ENCODE peak calls at places on chromosomes 2 and 18, in ten cellular contexts. N is stimulated activated CD8-positive, alpha-beta memory T cell treated with anti-CD3 and anti-CD28 coated beads, Interleukin-7, amount 100 ng/mL, for 24 hours; M is activated CD8-positive, alpha-beta memory T cell treated with anti-CD3 and anti-CD28 coated beads, Interleukin-2, amount 50 U/mL, for 4 hours; G is ascending aorta; E is astrocyte of the spinal cord; Q is esophagus squamous epithelium; K is fibroblast of pulmonary artery; Z is body of pancreas; P is WTC11; C is activated CD4-positive, CD25-positive, alpha-beta regulatory T cell. O is an unnamed sample.

GRCh38 chr18:6486313-6486712 is 71.6 kb upstream of the L3MBTL4 start:
- DNase-seq in Q (no peak), Z (no peak), G (no peak), K (no peak), N (no peak), E (no peak), P (no peak), C (no peak), M (no peak), O (no peak)

GRCh38 chr2:1808921-1809551 is 64.7 kb upstream of the PXDN start:
- DNase-seq in C (no peak), N (no peak), Z (no peak), Q (no peak), G (no peak), K (no peak), P (no peak), E (no peak), M (no peak), O (no peak)

GRCh38 chr2:24285484-24286152 is 74.7 kb downstream of the ITSN2 start:
- DNase-seq in G (no peak), P (no peak), Z (no peak), Q (no peak), K (no peak), C (no peak), N (no peak), E (no peak), M (no peak), O (no peak)

GRCh38 chr2:112980537-112980936 is 2.7 kb downstream of the IL36G start:
- DNase-seq in Z (no peak), C (no peak), M (no peak), E (no peak), K (no peak), G (no peak), N (no peak), Q (no peak), P (no peak), O (no peak)

GRCh38 chr18:39274535-39274934 is 1708.9 kb upstream of the CELF4 start:
- DNase-seq in E (peak; percentile 37), K (peak; percentile 64), M (no peak), Q (no peak), Z (no peak), P (no peak), N (no peak), C (no peak), G (no peak), O (no peak)

GRCh38 chr2:236600892-236601291 is 31.3 kb downstream of the ACKR3 start:
- DNase-seq in K (no peak), G (no peak), Q (no peak), M (no peak), E (no peak), Z (no peak), C (no peak), N (no peak), P (no peak), O (no peak)

GRCh38 chr2:237449193-237449797 is 35.3 kb upstream of the COL6A3 start:
- DNase-seq in Z (peak; percentile 44), C (no peak), M (no peak), P (no peak), K (peak; percentile 68), Q (no peak), G (peak; percentile 67), N (no peak), E (no peak), O (no peak)

GRCh38 chr2:70851704-70852103 is 16.1 kb upstream of the CD207 start:
- DNase-seq in N (no peak), K (peak; percentile 18), C (no peak), Z (no peak), Q (no peak), M (no peak), P (no peak), G (no peak), E (no peak), O (no peak)

GRCh38 chr2:231604101-231604684 is 11.5 kb downstream of the TEX44 start:
- DNase-seq in N (no peak), P (peak; percentile 66), G (no peak), Z (peak; percentile 63), M (no peak), Q (no peak), K (no peak), E (no peak), C (no peak), O (peak; percentile 71)

GRCh38 chr2:177313162-177313781 is 48.7 kb upstream of the NFE2L2 start:
- DNase-seq in Q (no peak), G (no peak), E (no peak), Z (no peak), M (no peak), C (no peak), P (no peak), N (no peak), K (no peak), O (no peak)

GRCh38 chr2:179460530-179460929 is 195.9 kb upstream of the SESTD1 start:
- DNase-seq in N (no peak), M (no peak), K (peak; percentile 95), Q (no peak), E (peak; percentile 95), Z (no peak), G (no peak), P (no peak), C (no peak), O (peak; percentile 54)

GRCh38 chr2:11027195-11027594 is 115.5 kb downstream of the KCNF1 start:
- DNase-seq in P (no peak), K (no peak), Z (no peak), M (no peak), Q (no peak), G (no peak), N (no peak), E (no peak), C (no peak), O (no peak)

GRCh38 chr2:240319855-240320560 is 115.5 kb upstream of the GPC1 start:
- DNase-seq in E (peak; percentile 94), Q (no peak), Z (no peak), N (no peak), K (peak; percentile 94), P (no peak), M (no peak), G (no peak), C (no peak), O (no peak)

GRCh38 chr18:2554671-2555070 is 16.6 kb downstream of the METTL4 start:
- DNase-seq in C (no peak), G (no peak), N (no peak), Z (no peak), K (no peak), P (no peak), M (no peak), Q (no peak), E (no peak), O (no peak)

GRCh38 chr18:25678226-25678625 is 326.3 kb upstream of the ZNF521 start:
- DNase-seq in Q (no peak), P (no peak), C (no peak), K (no peak), M (no peak), Z (no peak), N (no peak), G (no peak), E (no peak), O (no peak)

GRCh38 chr2:27285481-27285880 is 3.3 kb downstream of the TRIM54 start:
- DNase-seq in E (no peak), Z (no peak), M (no peak), G (no peak), P (no peak), K (no peak), Q (no peak), N (no peak), C (no peak), O (no peak)

GRCh38 chr2:85577386-85578242 is at the start of gene VAMP8:
- DNase-seq in Z (peak; percentile 86), M (peak; percentile 62), N (no peak), Q (no peak), E (no peak), K (no peak), C (peak; percentile 38), P (peak; percentile 84), G (no peak), O (peak; percentile 82)

GRCh38 chr2:163563336-163563735 is 172.5 kb downstream of the FIGN start:
- DNase-seq in Z (no peak), K (no peak), N (no peak), C (no peak), Q (no peak), P (no peak), G (no peak), M (no peak), E (no peak), O (no peak)

GRCh38 chr2:18339326-18339725 is 221.1 kb downstream of the RDH14 start:
- DNase-seq in Z (no peak), C (no peak), K (peak; percentile 39), E (peak; percentile 41), Q (no peak), P (no peak), N (no peak), G (no peak), M (no peak), O (no peak)

GRCh38 chr2:96541326-96541725 is 4.8 kb downstream of the ARID5A start:
- DNase-seq in G (no peak), N (no peak), K (no peak), Z (no peak), E (peak; percentile 16), P (no peak), C (no peak), M (no peak), Q (no peak), O (no peak)

GRCh38 chr2:67260348-67261277 is 136.5 kb upstream of the ETAA1 start:
- DNase-seq in M (no peak), Z (peak; percentile 35), P (no peak), E (peak; percentile 98), Q (no peak), K (peak; percentile 98), C (no peak), G (peak; percentile 9), N (no peak), O (no peak)

GRCh38 chr2:37877457-37878315 is 47.4 kb upstream of the RMDN2 start:
- DNase-seq in P (no peak), K (peak; percentile 78), G (no peak), E (peak; percentile 69), Z (peak; percentile 28), M (no peak), C (no peak), N (no peak), Q (no peak), O (peak; percentile 77)

GRCh38 chr2:158498749-158499136 is 42.0 kb downstream of the PKP4 start:
- DNase-seq in Z (no peak), Q (no peak), M (no peak), N (no peak), P (no peak), G (no peak), C (no peak), K (no peak), E (no peak), O (no peak)

GRCh38 chr2:27645197-27645596 is 16.3 kb downstream of the GPN1 start:
- DNase-seq in M (no peak), Z (no peak), K (no peak), N (no peak), P (no peak), E (no peak), Q (no peak), G (no peak), C (no peak), O (no peak)

GRCh38 chr18:69885841-69886531 is 61.7 kb downstream of the CD226 start:
- DNase-seq in Z (no peak), M (no peak), P (no peak), Q (no peak), N (no peak), E (no peak), C (no peak), G (no peak), K (no peak), O (no peak)

GRCh38 chr2:188798159-188798558 is 176.0 kb upstream of the COL3A1 start:
- DNase-seq in E (peak; percentile 40), C (no peak), P (no peak), Q (no peak), N (no peak), Z (no peak), G (no peak), K (peak; percentile 88), M (no peak), O (no peak)

GRCh38 chr18:72868666-72869661 is 1.2 kb upstream of the NETO1 start:
- DNase-seq in M (no peak), C (no peak), Q (no peak), P (peak; percentile 28), N (no peak), E (peak; percentile 25), Z (no peak), K (no peak), G (no peak), O (no peak)

GRCh38 chr2:212905640-212906201 is 245.7 kb downstream of the IKZF2 start:
- DNase-seq in N (no peak), G (no peak), E (peak; percentile 73), M (no peak), Q (no peak), C (no peak), K (peak; percentile 82), Z (no peak), P (no peak), O (peak; percentile 96)